ENCODE peak calls at places on chromosomes 11 and 22, in five cellular contexts. D, W, B, O and L are unnamed samples.

GRCh38 chr11:102560555-102561011 is 30.0 kb upstream of the MMP7 start:
- DNase-seq in D (peak; percentile 85), W (peak; percentile 79), B (no peak), O (peak; percentile 85), L (peak; percentile 52)

GRCh38 chr11:17801166-17801565 is 66.6 kb downstream of the KCNC1 start:
- DNase-seq in D (no peak), W (no peak), B (no peak), O (no peak), L (no peak)

GRCh38 chr22:39183991-39184585 is 31.6 kb upstream of the CBX7 start:
- DNase-seq in D (no peak), W (peak; percentile 93), B (no peak), O (no peak), L (no peak)

GRCh38 chr11:125443767-125444311 is 52.2 kb downstream of the FEZ1 start:
- DNase-seq in D (no peak), W (no peak), B (no peak), O (no peak), L (no peak)

GRCh38 chr22:41140365-41140957 is 48.1 kb downstream of the EP300 start:
- DNase-seq in D (no peak), W (no peak), B (no peak), O (no peak), L (no peak)

GRCh38 chr22:20993304-20994127 is 8.4 kb downstream of the THAP7 start:
- DNase-seq in D (no peak), W (no peak), B (no peak), O (no peak), L (no peak)

GRCh38 chr11:20159680-20160381 is 444 bp downstream of the DBX1 start:
- DNase-seq in D (no peak), W (no peak), B (no peak), O (no peak), L (no peak)

GRCh38 chr11:70796601-70797000 is 398.3 kb downstream of the CTTN start:
- DNase-seq in D (no peak), W (no peak), B (no peak), O (no peak), L (peak; percentile 22)

GRCh38 chr11:130209944-130210854 is 50.6 kb downstream of the ST14 start:
- DNase-seq in D (no peak), W (no peak), B (no peak), O (no peak), L (no peak)

GRCh38 chr11:67354314-67355022 is 1.1 kb upstream of the POLD4 start:
- DNase-seq in D (no peak), W (peak; percentile 93), B (peak; percentile 77), O (peak; percentile 93), L (no peak)

GRCh38 chr11:33128739-33129138 is 32.5 kb downstream of the CSTF3 start:
- DNase-seq in D (no peak), W (no peak), B (no peak), O (peak; percentile 26), L (no peak)

GRCh38 chr11:121591405-121592033 is 138.8 kb upstream of the SORL1-AS1 start:
- DNase-seq in D (peak; percentile 91), W (peak; percentile 86), B (peak; percentile 65), O (peak; percentile 65), L (peak; percentile 73)

GRCh38 chr11:8331767-8332166 is 68.1 kb upstream of the LMO1 start:
- DNase-seq in D (no peak), W (no peak), B (no peak), O (no peak), L (no peak)

GRCh38 chr11:116808262-116809175 is 14.6 kb downstream of the APOA4 start:
- DNase-seq in D (no peak), W (peak; percentile 84), B (no peak), O (peak; percentile 46), L (no peak)

GRCh38 chr22:43953988-43954771 is 1.1 kb upstream of the SAMM50 start:
- DNase-seq in D (no peak), W (no peak), B (no peak), O (no peak), L (peak; percentile 29)
- H3K4me3 ChIP-seq in D (peak overlapping the region; percentile 99), W (peak overlapping the region; percentile 55), B (peak overlapping the region; percentile 92), O (peak overlapping the region; percentile 76), L (peak overlapping the region; percentile 99)

GRCh38 chr11:7254731-7255291 is 3.1 kb downstream of the SYT9 start:
- DNase-seq in D (no peak), W (no peak), B (no peak), O (no peak), L (no peak)

GRCh38 chr11:7250166-7250565 is 1.5 kb upstream of the SYT9 start:
- DNase-seq in D (no peak), W (no peak), B (no peak), O (no peak), L (no peak)

GRCh38 chr11:7251487-7251835 is 243 bp upstream of the SYT9 start:
- DNase-seq in D (no peak), W (no peak), B (no peak), O (no peak), L (no peak)

GRCh38 chr11:7251836-7252682 is at the start of gene SYT9:
- DNase-seq in D (peak; percentile 29), W (peak; percentile 34), B (peak; percentile 23), O (peak; percentile 43), L (no peak)

DNA sequence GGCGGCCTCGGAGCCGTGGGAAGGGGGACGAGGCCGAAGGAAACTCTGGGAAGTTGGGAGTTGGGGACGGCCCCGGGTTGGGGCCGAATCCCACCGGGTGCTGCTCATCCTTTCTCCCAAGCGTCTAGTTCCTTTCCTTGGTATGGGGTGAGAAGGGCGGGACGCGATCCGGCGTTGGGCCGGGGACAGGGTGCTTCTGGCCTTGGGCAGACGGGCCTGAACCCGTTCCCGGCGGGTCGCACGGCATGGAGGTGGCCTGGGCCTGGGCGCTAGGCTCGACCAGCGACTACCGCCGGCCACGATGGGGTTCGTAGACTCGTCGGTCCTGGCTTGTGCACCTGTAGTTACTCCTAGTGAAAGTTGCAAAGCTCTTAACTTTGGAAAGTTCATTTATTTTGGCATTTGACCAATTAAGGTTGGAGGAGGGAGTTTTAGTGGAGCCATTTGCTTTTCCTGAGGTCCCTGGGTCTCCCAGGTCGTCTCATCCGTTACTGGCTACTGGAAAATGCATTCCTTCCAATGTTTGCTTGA is 1.0 kb downstream of the SYT9 start:
- DNase-seq in D (no peak), W (no peak), B (no peak), O (no peak), L (no peak)
- H3K4me3 ChIP-seq in D (no peak overlapping the region), W (peak overlapping the region; percentile 56), B (peak overlapping the region; percentile 16), O (no peak overlapping the region), L (no peak overlapping the region)

GRCh38 chr11:64048042-64048854 is 12.5 kb downstream of the FLRT1 start:
- DNase-seq in D (no peak), W (no peak), B (no peak), O (no peak), L (no peak)

GRCh38 chr11:64043545-64043944 is 7.8 kb downstream of the FLRT1 start:
- DNase-seq in D (no peak), W (no peak), B (no peak), O (no peak), L (no peak)

GRCh38 chr11:64042301-64042700 is 6.6 kb downstream of the FLRT1 start:
- DNase-seq in D (no peak), W (no peak), B (no peak), O (no peak), L (no peak)

GRCh38 chr11:64044730-64045386 is 9.1 kb downstream of the FLRT1 start:
- DNase-seq in D (no peak), W (no peak), B (no peak), O (no peak), L (no peak)

GRCh38 chr11:64045700-64046099 is 10.0 kb downstream of the FLRT1 start:
- DNase-seq in D (no peak), W (no peak), B (no peak), O (no peak), L (no peak)
- H3K4me3 ChIP-seq in D (no peak overlapping the region), W (no peak overlapping the region), B (no peak overlapping the region), O (no peak overlapping the region), L (no peak overlapping the region)

GRCh38 chr22:31943206-31943975 is 944 bp upstream of the YWHAH start:
- DNase-seq in D (no peak), W (no peak), B (peak; percentile 21), O (no peak), L (no peak)
- H3K4me3 ChIP-seq in D (peak overlapping the region; percentile 59), W (peak overlapping the region; percentile 45), B (peak overlapping the region; percentile 83), O (peak overlapping the region; percentile 46), L (peak overlapping the region; percentile 90)